ENCODE peak calls at places on chromosomes 5 and 9, in six cellular contexts. J is GM12878, H is ovary, N is tibial artery, Q is IMR-90, U is mammary epithelial cell. C is an unnamed sample.

GRCh38 chr9:78756813-78757510 is 460.0 kb downstream of the PSAT1 start:
- DNase-seq in H (no peak), N (no peak), Q (no peak), J (peak), U (no peak), C (no peak)

GRCh38 chr5:62585306-62585705 is 6.7 kb downstream of the LRRC70 start:
- DNase-seq in H (no peak), U (no peak), N (no peak), J (no peak), Q (no peak), C (no peak)

GRCh38 chr5:71475788-71476384 is 20.4 kb downstream of the BDP1 start:
- DNase-seq in J (no peak), N (no peak), U (peak), H (no peak), Q (peak), C (peak)

GRCh38 chr9:15837079-15837679 is 284.3 kb downstream of the CCDC171 start:
- DNase-seq in J (peak), H (no peak), Q (peak), U (peak), N (no peak), C (peak)

GRCh38 chr9:81592890-81593271 is 96.5 kb downstream of the TLE1 start:
- DNase-seq in Q (no peak), J (no peak), N (peak), H (no peak), U (no peak), C (no peak)

GRCh38 chr5:76669245-76669644 is 46.0 kb upstream of the F2RL2 start:
- DNase-seq in Q (peak), U (peak), H (no peak), J (no peak), N (no peak), C (peak)

GRCh38 chr9:76618762-76619161 is 145.5 kb upstream of the PCA3 start:
- DNase-seq in U (no peak), Q (peak), H (no peak), J (no peak), N (no peak), C (no peak)

GRCh38 chr5:149801307-149801985 is 71.3 kb downstream of the PPARGC1B start:
- DNase-seq in H (no peak), Q (no peak), J (no peak), N (no peak), U (no peak), C (no peak)

GRCh38 chr5:35922468-35922867 is 16.0 kb downstream of the CAPSL start:
- DNase-seq in N (no peak), H (no peak), Q (no peak), U (no peak), J (no peak), C (no peak)

GRCh38 chr5:115124741-115125140 is 45.0 kb downstream of the TRIM36 start:
- DNase-seq in U (peak), H (no peak), N (no peak), Q (no peak), J (no peak), C (no peak)

GRCh38 chr5:106874974-106875373 is 795.8 kb downstream of the EFNA5 start:
- DNase-seq in J (no peak), H (no peak), N (no peak), U (no peak), Q (no peak), C (no peak)

GRCh38 chr5:106876665-106877194 is 794.0 kb downstream of the EFNA5 start:
- DNase-seq in H (no peak), U (peak), N (no peak), Q (no peak), J (no peak), C (no peak)

GRCh38 chr5:106874531-106874930 is 796.2 kb downstream of the EFNA5 start:
- DNase-seq in H (no peak), U (no peak), N (no peak), Q (no peak), J (no peak), C (no peak)

GRCh38 chr5:106876298-106876622 is 794.5 kb downstream of the EFNA5 start:
- DNase-seq in Q (no peak), U (no peak), H (no peak), J (no peak), N (no peak), C (no peak)

GRCh38 chr5:106875591-106876297 is 795.0 kb downstream of the EFNA5 start:
- DNase-seq in H (no peak), J (no peak), N (no peak), U (peak), Q (peak), C (no peak)
- TF ChIP-seq CTCF in H (no peak), J (peak), N (peak), U (peak), Q (peak), C (peak)

DNA sequence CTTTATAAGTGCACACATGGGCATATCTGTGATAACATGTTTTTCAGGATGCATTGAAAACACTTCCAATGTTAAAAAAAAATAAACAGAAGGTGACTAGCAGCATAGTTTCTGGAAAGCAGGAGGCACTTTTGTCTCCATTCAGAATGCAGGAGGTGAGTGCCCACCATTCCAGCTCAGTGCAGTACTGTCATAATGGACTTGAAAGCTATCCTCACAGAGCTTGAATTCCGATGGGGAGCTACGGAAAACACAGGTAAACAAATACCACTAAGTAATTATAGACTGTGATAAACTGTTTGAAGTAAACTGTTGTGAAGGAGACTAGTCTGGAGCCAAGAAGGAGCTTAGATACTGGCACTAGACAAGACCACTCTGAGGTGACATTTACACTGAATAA is 9.9 kb downstream of the FBN2 start:
- DNase-seq in N (no peak), U (no peak), Q (no peak), H (no peak), J (no peak), C (no peak)
- H3K27ac ChIP-seq in N (no peak), U (no peak), Q (no peak), H (no peak), J (no peak), C (no peak)

DNA sequence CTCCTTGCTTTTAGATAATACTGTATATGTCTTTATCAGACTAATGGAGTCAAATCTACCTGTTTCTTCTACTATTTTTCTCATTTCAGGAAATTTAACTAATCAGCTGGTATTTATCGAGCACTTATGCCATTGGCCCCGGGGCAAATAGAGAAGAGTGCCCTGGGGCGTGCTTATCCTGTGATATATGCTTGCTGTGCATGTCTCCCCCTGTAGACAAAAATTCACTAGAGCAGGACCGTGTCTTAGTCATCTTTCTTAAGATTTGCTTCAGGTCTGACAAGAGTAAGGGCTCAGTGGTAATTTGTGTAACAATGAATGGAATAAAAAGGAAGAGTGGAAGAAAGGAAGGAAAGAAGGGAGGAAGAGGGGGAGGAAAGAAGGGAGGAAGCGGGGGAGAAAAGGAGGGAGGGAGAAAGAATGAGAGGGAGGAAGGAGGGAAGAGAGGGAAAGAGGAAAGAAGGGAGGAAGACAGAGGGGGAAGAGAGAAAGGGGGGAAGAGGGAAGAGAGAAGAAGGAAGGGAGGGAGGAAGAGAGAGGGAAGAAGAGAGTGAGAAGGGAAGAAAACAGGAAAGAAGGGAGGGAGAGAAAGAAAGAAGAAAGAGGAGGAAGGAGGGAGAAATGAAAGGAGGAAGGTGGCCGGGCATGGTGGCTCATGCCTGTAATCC is 295.7 kb upstream of the PANK3 start:
- DNase-seq in N (no peak), J (no peak), U (no peak), H (no peak), Q (peak), C (no peak)
- TF ChIP-seq CTCF in N (no peak), J (peak), U (no peak), H (no peak), Q (peak), C (peak)

GRCh38 chr9:70749066-70749465 is 334.6 kb upstream of the KLF9 start:
- DNase-seq in H (no peak), U (no peak), N (no peak), Q (no peak), J (no peak), C (no peak)

GRCh38 chr9:70747335-70747734 is 332.9 kb upstream of the KLF9 start:
- DNase-seq in Q (no peak), N (no peak), J (no peak), H (no peak), U (no peak), C (no peak)

GRCh38 chr9:70746760-70747159 is 332.3 kb upstream of the KLF9 start:
- DNase-seq in N (no peak), U (no peak), Q (no peak), J (no peak), H (no peak), C (no peak)

GRCh38 chr9:70746316-70746715 is 331.9 kb upstream of the KLF9 start:
- DNase-seq in H (no peak), Q (no peak), J (no peak), U (no peak), N (no peak), C (no peak)
- H3K27ac ChIP-seq in H (no peak), Q (no peak), J (no peak), U (no peak), N (no peak), C (no peak)

C was measured in foreskin keratinocyte.